ENCODE peak calls at places on chromosomes 7 and 10, in eight cellular contexts. N, I, J, W, R, V, O and L are unnamed samples. For H3K9me3, the result is how much of the 10 kb centered on the place peaks cover.

GRCh38 chr7:87354749-87355148 is 9.3 kb downstream of the CROT start:
- DNase-seq in O (no peak), V (peak), N (no peak), J (no peak), W (peak), I (no peak), R (no peak), L (no peak)

GRCh38 chr10:47318706-47319105 is 3.5 kb upstream of the GDF2 start:
- DNase-seq in W (peak), V (peak), J (no peak), R (no peak), O (peak), N (no peak), I (no peak), L (no peak)

GRCh38 chr10:108735380-108735779 is 1187.9 kb downstream of the XPNPEP1 start:
- DNase-seq in V (no peak), O (no peak), I (no peak), R (no peak), N (no peak), J (no peak), W (no peak), L (no peak)

GRCh38 chr7:112930787-112931186 is 140.6 kb upstream of the TMEM168 start:
- DNase-seq in W (no peak), I (no peak), R (no peak), O (peak), J (no peak), N (no peak), V (no peak), L (no peak)

GRCh38 chr10:90787906-90788491 is 69.8 kb downstream of the HTR7 start:
- DNase-seq in O (peak), N (peak), J (no peak), W (peak), R (peak), I (no peak), V (peak), L (no peak)

GRCh38 chr10:61623101-61623500 is 39.6 kb upstream of the CABCOCO1 start:
- DNase-seq in W (no peak), I (no peak), V (no peak), J (no peak), N (no peak), O (no peak), R (no peak), L (no peak)

GRCh38 chr10:114768394-114768786 is 53.2 kb upstream of the FHIP2A start:
- DNase-seq in O (no peak), W (no peak), V (no peak), R (no peak), N (peak), J (no peak), I (no peak), L (no peak)

GRCh38 chr7:45654341-45654740 is 80.2 kb downstream of the ADCY1 start:
- DNase-seq in J (no peak), N (no peak), W (no peak), I (no peak), V (no peak), O (no peak), R (no peak), L (no peak)

GRCh38 chr10:62623223-62623622 is 181.3 kb upstream of the ADO start:
- DNase-seq in O (no peak), W (no peak), I (no peak), J (no peak), R (no peak), N (no peak), V (no peak), L (no peak)

GRCh38 chr7:139159900-139160675 is 50.6 kb upstream of the ZC3HAV1 start:
- DNase-seq in I (no peak), V (peak), O (no peak), J (no peak), N (no peak), R (peak), W (no peak), L (no peak)

GRCh38 chr10:89207801-89208551 is 859 bp upstream of the CH25H start:
- DNase-seq in I (peak), W (no peak), O (no peak), R (peak), J (peak), V (no peak), N (peak), L (peak)

GRCh38 chr10:29731760-29732159 is 97.0 kb upstream of the SVIL start:
- DNase-seq in J (no peak), N (peak), W (no peak), I (peak), V (no peak), R (no peak), O (no peak), L (no peak)

GRCh38 chr10:35387768-35388167 is 51.5 kb downstream of the CCNY start:
- DNase-seq in W (peak), R (no peak), N (no peak), V (no peak), I (no peak), J (no peak), O (no peak), L (no peak)

GRCh38 chr7:144130730-144131129 is 7.8 kb downstream of the OR2A14 start:
- DNase-seq in N (no peak), J (no peak), V (no peak), O (no peak), W (no peak), I (no peak), R (no peak), L (no peak)

GRCh38 chr10:131896403-131896802 is 4.4 kb upstream of the PPP2R2D start:
- DNase-seq in R (no peak), W (peak), O (no peak), V (no peak), I (no peak), N (no peak), J (no peak), L (no peak)

GRCh38 chr7:112572669-112573301 is 92.0 kb downstream of the LSMEM1 start:
- DNase-seq in W (peak), N (peak), O (peak), R (no peak), I (no peak), V (no peak), J (peak), L (no peak)

GRCh38 chr7:38673795-38674194 is 42.6 kb upstream of the AMPH start:
- DNase-seq in I (no peak), W (no peak), N (no peak), R (peak), O (no peak), J (no peak), V (no peak), L (no peak)

GRCh38 chr7:106285801-106286492 is 1.2 kb upstream of the NAMPT start:
- DNase-seq in N (no peak), I (no peak), O (no peak), J (no peak), W (no peak), R (peak), V (no peak), L (no peak)

GRCh38 chr7:87225696-87226095 is 6.2 kb upstream of the TMEM243 start:
- DNase-seq in I (no peak), V (no peak), R (no peak), O (no peak), W (no peak), J (no peak), N (no peak), L (no peak)

GRCh38 chr10:13891542-13892431 is 305.0 kb downstream of the PRPF18 start:
- DNase-seq in W (no peak), N (no peak), R (no peak), I (no peak), O (no peak), J (no peak), V (no peak), L (no peak)

GRCh38 chr10:73060738-73061635 is 35.7 kb downstream of the P4HA1 start:
- DNase-seq in N (no peak), O (peak), J (no peak), W (peak), R (no peak), I (no peak), V (peak), L (no peak)

GRCh38 chr10:122264931-122265330 is 6.2 kb upstream of the BTBD16 start:
- DNase-seq in N (no peak), J (no peak), R (no peak), I (no peak), V (no peak), W (no peak), O (no peak), L (no peak)

GRCh38 chr7:41885748-41886147 is 182.9 kb upstream of the INHBA start:
- DNase-seq in J (no peak), I (no peak), N (no peak), V (no peak), W (no peak), R (no peak), O (no peak), L (no peak)
- H3K27ac ChIP-seq in J (no peak), I (peak), N (peak), V (no peak), W (no peak), R (no peak), O (no peak), L (no peak)

GRCh38 chr7:153457796-153458195 is 594.4 kb upstream of the DPP6 start:
- DNase-seq in I (no peak), N (no peak), R (no peak), J (no peak), V (no peak), W (no peak), O (no peak), L (no peak)

GRCh38 chr7:153454283-153454682 is 597.9 kb upstream of the DPP6 start:
- DNase-seq in N (no peak), V (no peak), J (no peak), R (no peak), O (no peak), I (no peak), W (no peak), L (no peak)

GRCh38 chr7:153447021-153447420 is 605.2 kb upstream of the DPP6 start:
- DNase-seq in W (no peak), I (no peak), J (no peak), N (no peak), R (no peak), V (no peak), O (no peak), L (no peak)

GRCh38 chr7:153452661-153453060 is 599.5 kb upstream of the DPP6 start:
- DNase-seq in R (no peak), V (no peak), O (no peak), I (no peak), W (no peak), J (no peak), N (no peak), L (no peak)
- H3K9me3 ChIP-seq in R (under half), V (under half), O (under half), I (under half), W (under half), J (under half), N (under half), L (under half)

DNA sequence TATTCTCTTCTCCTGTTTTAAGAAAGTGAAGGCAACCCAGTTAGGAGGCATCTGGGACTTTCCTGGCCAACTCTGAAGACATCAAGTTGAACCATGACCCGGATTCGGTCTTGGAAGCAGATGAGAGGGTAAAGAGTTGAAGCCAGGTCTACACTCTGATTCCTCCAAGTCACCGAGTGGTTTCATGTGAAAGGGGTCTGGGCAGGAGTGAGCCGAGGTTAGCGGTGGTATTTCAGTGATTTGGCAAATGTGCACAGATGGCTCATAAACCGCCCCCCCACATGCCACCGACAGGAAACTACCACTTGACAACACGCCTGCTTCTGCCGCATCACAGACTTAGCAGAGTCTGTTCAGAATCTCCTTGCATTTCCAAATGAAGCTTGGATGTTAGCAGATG is 11.3 kb upstream of the REPIN1 start:
- DNase-seq in V (no peak), W (no peak), J (no peak), N (no peak), R (no peak), O (no peak), I (peak), L (no peak)
- TF ChIP-seq POLR2AphosphoS5 in V (no peak), W (no peak), J (no peak), N (no peak), R (no peak), O (no peak), I (no peak), L (no peak)

DNA sequence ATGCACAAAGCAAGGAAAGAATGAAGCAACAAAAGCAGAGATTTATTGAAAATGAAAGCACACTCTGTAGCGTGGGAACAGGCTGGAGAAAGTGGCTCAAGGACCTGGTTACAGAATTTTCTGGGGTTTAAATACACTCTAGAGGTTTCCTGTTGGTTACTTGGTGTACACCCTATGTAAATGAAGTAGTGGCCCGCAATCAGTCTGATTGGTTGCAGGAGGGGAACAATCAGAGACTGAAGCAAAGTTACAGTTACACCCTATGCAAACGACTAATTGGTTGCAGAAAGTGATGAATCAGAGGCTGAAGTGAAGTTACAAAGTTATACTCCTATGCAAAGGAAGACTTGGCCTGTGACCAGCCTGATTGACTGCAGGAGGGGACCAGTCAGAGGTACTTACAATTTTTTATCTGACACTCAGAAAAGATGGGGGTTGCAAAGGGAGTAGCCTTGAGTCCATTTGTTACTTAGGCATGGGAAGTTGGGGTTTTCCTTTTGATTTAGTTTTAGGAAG is 3.6 kb upstream of the MTPN start:
- DNase-seq in V (no peak), W (peak), R (no peak), J (no peak), N (peak), O (no peak), I (no peak), L (no peak)
- H3K27ac ChIP-seq in V (no peak), W (peak), R (no peak), J (no peak), N (peak), O (no peak), I (peak), L (peak)

DNA sequence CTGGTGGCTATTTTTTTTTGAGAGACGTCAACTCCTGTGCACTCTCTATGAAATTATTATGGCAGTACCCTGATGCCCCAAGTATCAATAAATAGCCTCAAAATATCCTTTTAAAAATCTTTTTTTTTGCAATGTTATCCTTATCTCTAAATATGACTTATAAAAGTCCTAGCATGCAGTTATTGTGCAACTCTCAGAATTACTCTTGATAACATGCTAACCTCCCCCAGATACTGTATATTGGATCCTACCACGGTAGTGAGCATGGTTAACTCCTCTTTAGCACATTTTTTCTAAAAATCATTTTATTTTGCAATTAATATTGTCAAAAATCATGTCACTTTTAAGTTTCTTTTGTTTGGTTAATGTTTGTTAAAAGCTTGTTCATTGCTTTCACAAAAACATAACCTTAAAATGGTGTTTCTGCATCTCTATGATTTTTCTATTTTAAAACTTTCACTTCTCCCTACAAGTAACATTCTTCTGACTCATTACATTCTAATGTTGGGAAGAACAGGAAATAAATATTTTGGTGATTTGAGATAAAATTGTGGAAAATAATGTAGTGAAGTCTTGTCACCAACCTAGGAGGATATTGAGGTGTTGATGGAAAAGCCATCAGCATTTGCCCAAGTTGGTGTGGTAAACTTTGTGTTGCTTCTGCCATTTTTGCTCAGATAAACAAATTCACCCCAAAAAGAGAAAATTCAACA is 42.1 kb upstream of the ADRA2A start:
- DNase-seq in O (no peak), W (no peak), V (no peak), N (no peak), I (no peak), J (no peak), R (no peak), L (no peak)
- H3K9me3 ChIP-seq in O (under half), W (under half), V (under half), N (under half), I (under half), J (under half), R (under half), L (under half)